ENCODE peak calls at places on chromosomes 13 and 19, in ten cellular contexts. X is cardiac muscle cell; Z is ascending aorta; Q is neural progenitor cell; U is prostate gland; W is HCT116; I is H1; S is aorta; E is CD8-positive, alpha-beta T cell; F is heart left ventricle. R is an unnamed sample. For H3K4me1, the result is how much of the 10 kb centered on the place peaks cover.

GRCh38 chr13:28449826-28450773 is 44.8 kb downstream of the FLT1 start:
- DNase-seq in X (no peak), S (no peak), Z (no peak), U (no peak), E (no peak), I (no peak), Q (no peak), W (no peak), F (no peak), R (no peak)

GRCh38 chr19:21133633-21134032 is 8.2 kb upstream of the ZNF431 start:
- DNase-seq in E (no peak), X (no peak), Z (no peak), F (no peak), U (no peak), Q (no peak), W (no peak), S (no peak), I (no peak), R (no peak)

GRCh38 chr13:23655321-23655720 is 85.1 kb downstream of the TNFRSF19 start:
- DNase-seq in F (no peak), Z (no peak), S (no peak), X (no peak), Q (peak), U (no peak), I (no peak), W (no peak), E (no peak), R (no peak)

GRCh38 chr13:32951580-32951979 is 64.6 kb upstream of the KL start:
- DNase-seq in X (no peak), I (no peak), Q (no peak), Z (no peak), F (no peak), E (no peak), W (no peak), S (no peak), U (no peak), R (no peak)

GRCh38 chr13:110006304-110006703 is 219.9 kb upstream of the IRS2 start:
- DNase-seq in Z (no peak), Q (no peak), S (no peak), F (peak), W (peak), X (peak), U (peak), E (no peak), I (no peak), R (no peak)

GRCh38 chr19:52570005-52570861 is at the start of gene ZNF701:
- DNase-seq in E (peak), W (peak), I (peak), Q (peak), U (peak), Z (peak), S (peak), F (peak), X (peak), R (peak)

GRCh38 chr19:20513179-20513934 is 52.2 kb downstream of the ZNF737 start:
- DNase-seq in S (no peak), F (no peak), Z (no peak), W (no peak), X (no peak), I (no peak), Q (no peak), U (no peak), E (no peak), R (no peak)

GRCh38 chr19:7326105-7326877 is 22.4 kb upstream of the ARHGEF18 start:
- DNase-seq in E (no peak), Z (no peak), F (no peak), U (no peak), X (peak), S (peak), I (peak), W (peak), Q (peak), R (no peak)

GRCh38 chr19:33811736-33812387 is 15.2 kb downstream of the KCTD15 start:
- DNase-seq in X (no peak), U (no peak), F (no peak), Z (no peak), E (no peak), S (peak), I (no peak), Q (no peak), W (no peak), R (no peak)

GRCh38 chr13:47945738-47946137 is 55.3 kb downstream of the SUCLA2 start:
- DNase-seq in S (no peak), U (no peak), X (peak), Q (no peak), Z (no peak), E (no peak), F (no peak), I (no peak), W (no peak), R (no peak)

GRCh38 chr13:60226507-60226906 is 62.8 kb upstream of the DIAPH3 start:
- DNase-seq in U (no peak), X (peak), S (no peak), Q (peak), F (no peak), W (peak), I (no peak), E (no peak), Z (no peak), R (no peak)

GRCh38 chr13:62702502-62702901 is 1286.9 kb upstream of the PCDH20 start:
- DNase-seq in X (no peak), S (no peak), F (no peak), E (no peak), Q (no peak), W (no peak), I (no peak), U (no peak), Z (no peak), R (no peak)

GRCh38 chr13:39037880-39038568 is at the start of the genes NHLRC3 and PROSER1:
- DNase-seq in U (peak), Z (peak), X (peak), F (peak), W (peak), Q (peak), E (peak), I (peak), S (peak), R (peak)

GRCh38 chr13:27792393-27793218 is at the start of gene GSX1:
- DNase-seq in Z (no peak), W (no peak), E (peak), X (peak), F (peak), Q (peak), I (peak), S (peak), U (peak), R (no peak)

GRCh38 chr19:46107371-46107770 is 17.1 kb downstream of the IGFL3 start:
- DNase-seq in I (no peak), W (no peak), Q (no peak), F (no peak), X (peak), U (no peak), E (no peak), Z (no peak), S (no peak), R (no peak)

GRCh38 chr13:48891586-48891985 is 84.1 kb upstream of the FNDC3A start:
- DNase-seq in Z (no peak), Q (no peak), W (peak), F (no peak), U (no peak), S (no peak), E (no peak), I (no peak), X (peak), R (no peak)

GRCh38 chr19:45645631-45646344 is 6.6 kb upstream of the EML2 start:
- DNase-seq in S (peak), E (peak), U (peak), W (peak), I (peak), X (peak), Z (peak), F (peak), Q (peak), R (no peak)

GRCh38 chr19:45154064-45154827 is 6.5 kb downstream of the NKPD1 start:
- DNase-seq in I (no peak), U (no peak), E (no peak), X (peak), F (peak), Z (no peak), W (peak), Q (no peak), S (peak), R (no peak)

GRCh38 chr19:13094771-13095392 is 7.8 kb downstream of the LYL1 start:
- DNase-seq in W (no peak), U (no peak), Q (peak), S (no peak), X (no peak), F (no peak), Z (no peak), I (peak), E (no peak), R (no peak)

GRCh38 chr19:13096968-13097330 is 5.7 kb downstream of the LYL1 start:
- DNase-seq in W (no peak), Z (no peak), U (no peak), S (no peak), X (no peak), E (no peak), F (no peak), Q (no peak), I (no peak), R (no peak)

GRCh38 chr19:13097331-13098258 is 5.1 kb downstream of the LYL1 start:
- DNase-seq in S (peak), Z (no peak), E (no peak), I (peak), Q (peak), X (no peak), F (peak), U (no peak), W (no peak), R (no peak)

GRCh38 chr19:13095393-13095784 is 7.3 kb downstream of the LYL1 start:
- DNase-seq in S (no peak), U (no peak), W (no peak), E (no peak), Q (peak), Z (no peak), F (no peak), X (no peak), I (no peak), R (no peak)

GRCh38 chr19:13095934-13096890 is 6.4 kb downstream of the LYL1 start:
- DNase-seq in S (no peak), I (peak), W (no peak), E (no peak), X (no peak), Q (peak), F (no peak), Z (no peak), U (no peak), R (no peak)
- H3K4me1 ChIP-seq in S (under half), I (under half), W (under half), E (half or more), X (under half), Q (under half), F (half or more), Z (under half), U (under half), R (half or more)

DNA sequence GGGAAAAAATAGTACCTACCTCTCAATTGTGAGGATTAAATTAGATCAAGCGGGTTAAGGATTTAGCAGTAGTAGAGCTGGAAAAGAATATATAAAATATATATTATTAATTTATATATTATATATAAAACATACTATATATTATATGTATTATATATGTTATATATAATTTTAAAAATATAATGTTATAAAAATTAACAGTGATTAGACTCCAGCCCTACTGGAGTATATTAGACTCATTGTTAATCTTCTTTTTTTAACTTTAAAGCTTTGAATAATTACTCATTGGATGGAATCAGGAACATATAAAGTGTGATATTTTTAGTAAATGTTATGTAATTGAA is 380 bp upstream of the MRPL54 start:
- DNase-seq in I (no peak), F (no peak), X (no peak), S (no peak), U (no peak), Q (no peak), E (no peak), W (no peak), Z (no peak), R (no peak)
- H3K4me3 ChIP-seq in I (peak), F (no peak), X (peak), S (no peak), U (no peak), Q (peak), E (peak), W (peak), Z (peak), R (no peak)

GRCh38 chr19:16142032-16142580 is 1.4 kb upstream of the HSH2D start:
- DNase-seq in X (no peak), Z (no peak), W (no peak), I (no peak), U (no peak), F (no peak), E (no peak), Q (no peak), S (no peak), R (no peak)
- H3K4me1 ChIP-seq in X (under half), Z (under half), W (under half), I (under half), U (under half), F (half or more), E (under half), Q (under half), S (under half), R (under half)

GRCh38 chr19:56314584-56315075 is at the start of gene ZSCAN5A:
- DNase-seq in S (peak), X (peak), F (peak), E (peak), U (peak), Z (peak), W (peak), I (peak), Q (peak), R (peak)

GRCh38 chr19:56310462-56310861 is 4.2 kb downstream of the ZSCAN5A start:
- DNase-seq in F (no peak), W (no peak), Q (no peak), S (no peak), X (no peak), U (no peak), Z (no peak), I (no peak), E (no peak), R (no peak)

GRCh38 chr19:56312787-56313343 is 1.8 kb downstream of the ZSCAN5A start:
- DNase-seq in Q (no peak), W (no peak), X (peak), F (no peak), S (no peak), I (no peak), U (no peak), E (no peak), Z (no peak), R (no peak)

GRCh38 chr19:56314018-56314583 is 538 bp downstream of the ZSCAN5A start:
- DNase-seq in Z (no peak), I (no peak), W (no peak), X (no peak), U (no peak), F (no peak), S (no peak), E (no peak), Q (no peak), R (no peak)

DNA sequence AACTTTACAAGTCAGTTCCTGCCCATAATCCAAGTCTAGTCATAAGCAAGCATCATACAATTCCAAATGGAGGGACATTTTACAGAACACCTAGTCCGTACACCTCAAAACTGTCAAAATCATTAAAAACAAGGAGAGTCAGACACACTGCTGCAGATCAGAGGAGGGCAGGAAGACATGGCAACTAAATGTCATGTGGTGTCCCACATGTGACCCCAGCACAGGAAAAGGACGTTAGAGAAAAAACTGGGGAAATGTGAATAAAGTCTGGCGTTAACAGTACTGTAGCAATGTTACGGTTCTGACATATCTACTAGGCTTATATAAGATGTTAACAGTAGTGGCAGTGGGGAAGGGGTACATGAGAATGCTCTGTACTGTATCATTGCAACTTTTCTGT is 2.3 kb downstream of the ZSCAN5A start:
- DNase-seq in E (no peak), F (no peak), W (no peak), Z (no peak), U (no peak), Q (no peak), X (no peak), I (no peak), S (no peak), R (no peak)
- H3K4me3 ChIP-seq in E (no peak), F (no peak), W (no peak), Z (no peak), U (no peak), Q (no peak), X (no peak), I (no peak), S (no peak), R (no peak)

DNA sequence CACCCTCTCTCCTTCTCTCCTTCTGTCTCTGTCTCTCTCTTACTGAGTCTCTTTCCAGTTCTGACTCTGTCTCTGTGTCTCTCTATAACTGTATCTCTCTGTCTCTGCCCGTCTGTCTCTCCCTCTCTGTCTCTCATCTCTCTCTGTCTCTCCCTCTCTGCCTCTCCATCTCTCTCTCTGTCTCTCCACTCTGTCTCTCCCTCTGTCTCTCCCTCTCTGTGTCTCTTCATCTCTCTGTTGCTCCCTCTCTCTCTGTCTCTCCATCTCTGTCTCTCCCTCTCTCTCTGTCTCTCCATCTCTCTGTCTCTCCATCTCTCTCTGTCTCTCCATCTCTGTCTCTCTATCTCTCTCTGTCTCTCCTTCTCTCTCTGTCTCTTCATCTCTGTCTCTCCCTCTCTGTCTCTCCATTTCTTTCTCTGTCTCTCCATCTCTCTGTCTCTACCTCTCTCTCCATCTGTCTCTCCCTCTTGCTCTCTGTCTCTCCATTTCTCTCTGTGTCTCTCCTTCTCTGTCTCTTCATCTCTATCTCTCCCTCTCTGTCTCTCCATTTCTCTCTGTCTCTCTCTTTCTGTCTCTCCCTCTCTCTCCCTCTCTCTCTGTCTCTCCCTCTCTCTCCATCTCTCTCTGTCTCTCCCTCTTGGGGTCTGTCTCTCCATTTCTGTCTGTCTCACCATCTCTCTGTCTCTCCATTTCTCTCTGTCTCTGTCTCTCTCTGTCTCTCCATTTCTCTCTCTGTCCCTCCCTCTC is 3.3 kb upstream of the MEIS3 start:
- DNase-seq in U (no peak), Q (no peak), F (no peak), S (no peak), I (no peak), E (no peak), Z (no peak), W (no peak), X (no peak), R (no peak)
- H3K4me1 ChIP-seq in U (under half), Q (under half), F (under half), S (under half), I (under half), E (under half), Z (under half), W (under half), X (under half), R (under half)

GRCh38 chr19:49019242-49019932 is 2.5 kb upstream of the LHB start:
- DNase-seq in S (peak), Z (no peak), I (peak), U (peak), X (peak), E (peak), F (peak), Q (peak), W (peak), R (no peak)
- H3K4me3 ChIP-seq in S (no peak), Z (peak), I (no peak), U (peak), X (peak), E (peak), F (peak), Q (peak), W (peak), R (peak)

DNA sequence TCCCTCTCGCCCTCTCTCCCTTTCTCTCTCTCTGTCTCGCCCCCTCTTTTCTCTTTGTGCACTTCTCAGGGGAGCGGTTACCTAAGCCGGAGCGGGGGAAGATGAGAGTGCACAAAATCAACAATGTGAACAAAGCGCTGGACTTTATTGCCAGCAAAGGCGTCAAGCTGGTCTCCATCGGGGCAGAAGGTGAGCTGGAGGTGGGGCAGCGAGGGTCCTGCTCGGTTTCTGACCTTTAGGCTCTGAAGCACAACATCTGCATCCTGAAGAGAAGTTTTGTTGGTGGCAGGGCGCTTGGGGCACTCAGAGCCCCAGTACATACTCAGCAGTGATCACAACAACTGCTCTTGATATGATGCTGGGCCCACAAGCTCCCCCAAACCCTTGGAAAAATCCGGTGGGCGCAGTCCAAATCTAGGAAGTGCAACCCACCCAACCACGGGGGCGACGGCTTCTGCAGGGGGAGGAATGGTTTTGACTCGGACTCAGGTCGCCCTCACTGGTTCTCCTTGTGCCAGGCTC is 43.3 kb downstream of the CAPN12 start:
- DNase-seq in Q (no peak), S (no peak), U (no peak), X (no peak), W (no peak), I (no peak), E (no peak), F (no peak), Z (no peak), R (no peak)
- H3K4me1 ChIP-seq in Q (under half), S (under half), U (under half), X (under half), W (under half), I (under half), E (under half), F (half or more), Z (half or more), R (half or more)

DNA sequence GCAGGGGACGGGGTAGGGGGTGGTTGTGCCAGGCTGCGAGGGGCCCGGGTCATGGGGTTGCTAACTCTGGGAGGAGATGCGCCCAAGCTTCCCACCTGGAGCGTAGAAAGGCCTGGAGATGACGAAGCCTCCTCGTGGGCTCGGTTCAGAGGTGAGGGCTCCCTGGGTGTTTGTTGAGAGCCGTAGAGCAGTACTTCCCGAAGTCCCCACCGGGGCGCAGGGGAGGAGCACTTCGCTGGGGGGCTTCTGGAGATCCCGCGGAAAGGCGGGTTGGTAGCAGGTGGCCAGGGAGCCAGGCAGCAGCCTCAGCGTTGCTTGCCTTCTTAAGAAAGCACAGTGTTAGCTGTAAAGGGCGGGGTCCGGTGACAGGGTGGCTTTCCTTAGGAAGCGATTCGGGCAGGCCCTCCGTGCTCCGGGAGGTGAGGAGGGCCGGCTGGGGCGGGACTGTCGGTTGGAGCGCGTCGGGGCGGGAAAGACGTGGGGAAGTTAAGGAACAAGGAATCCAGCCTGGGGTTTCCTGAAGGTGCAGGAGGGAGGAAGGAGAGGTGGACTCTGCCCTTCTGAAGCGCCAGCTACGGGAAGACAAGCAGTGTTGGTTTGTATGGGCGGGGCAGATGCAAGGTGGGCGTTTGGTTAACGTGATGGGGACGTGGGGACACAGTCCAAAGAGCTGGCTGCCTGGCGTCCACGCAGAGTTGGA is 3.3 kb downstream of the VSTM2B start:
- DNase-seq in I (peak), W (no peak), Q (peak), X (no peak), E (no peak), U (no peak), Z (no peak), S (peak), F (peak), R (no peak)
- H3K4me3 ChIP-seq in I (peak), W (no peak), Q (peak), X (peak), E (peak), U (no peak), Z (peak), S (no peak), F (peak), R (peak)

GRCh38 chr19:42423462-42424344 is 3.5 kb downstream of the LIPE start:
- DNase-seq in W (peak), F (peak), E (peak), Z (peak), U (peak), S (peak), Q (peak), X (peak), I (peak), R (peak)
- H3K4me1 ChIP-seq in W (under half), F (half or more), E (under half), Z (under half), U (under half), S (under half), Q (under half), X (under half), I (under half), R (under half)